ENCODE peak calls at places on chromosomes 16 and 17, in four cellular contexts. One of them, this sample, is unnamed.

GRCh38 chr16:21265104-21265825 is 12.8 kb downstream of the CRYM start:
- DNase-seq in amygdala: no peak
- DNase-seq in activated CD8-positive, alpha-beta memory T cell treated with anti-CD3 and anti-CD28 coated beads, Interleukin-2, amount 50 U/mL, for 48 hours: no peak
- DNase-seq in dermis microvascular lymphatic vessel endothelial cell: no peak
- DNase-seq in this sample: peak; percentile 20

GRCh38 chr16:23905027-23905426 is 69.2 kb downstream of the PRKCB start:
- DNase-seq in amygdala: no peak
- DNase-seq in activated CD8-positive, alpha-beta memory T cell treated with anti-CD3 and anti-CD28 coated beads, Interleukin-2, amount 50 U/mL, for 48 hours: no peak
- DNase-seq in dermis microvascular lymphatic vessel endothelial cell: no peak
- DNase-seq in this sample: peak; percentile 32

GRCh38 chr17:68101992-68102758 is 66.6 kb downstream of the KPNA2 start:
- DNase-seq in amygdala: peak; percentile 38
- DNase-seq in activated CD8-positive, alpha-beta memory T cell treated with anti-CD3 and anti-CD28 coated beads, Interleukin-2, amount 50 U/mL, for 48 hours: peak; percentile 61
- DNase-seq in dermis microvascular lymphatic vessel endothelial cell: no peak
- DNase-seq in this sample: no peak

GRCh38 chr16:84465154-84465553 is 39.3 kb downstream of the MEAK7 start:
- DNase-seq in amygdala: no peak
- DNase-seq in activated CD8-positive, alpha-beta memory T cell treated with anti-CD3 and anti-CD28 coated beads, Interleukin-2, amount 50 U/mL, for 48 hours: peak; percentile 18
- DNase-seq in dermis microvascular lymphatic vessel endothelial cell: no peak
- DNase-seq in this sample: no peak

GRCh38 chr16:15502041-15502725 is 67.8 kb downstream of the BMERB1 start:
- DNase-seq in amygdala: no peak
- DNase-seq in activated CD8-positive, alpha-beta memory T cell treated with anti-CD3 and anti-CD28 coated beads, Interleukin-2, amount 50 U/mL, for 48 hours: no peak
- DNase-seq in dermis microvascular lymphatic vessel endothelial cell: peak; percentile 50
- DNase-seq in this sample: no peak

GRCh38 chr17:49223168-49223516 is 7.4 kb downstream of the PHOSPHO1 start:
- DNase-seq in amygdala: no peak
- DNase-seq in activated CD8-positive, alpha-beta memory T cell treated with anti-CD3 and anti-CD28 coated beads, Interleukin-2, amount 50 U/mL, for 48 hours: no peak
- DNase-seq in dermis microvascular lymphatic vessel endothelial cell: no peak
- DNase-seq in this sample: no peak

GRCh38 chr17:40139566-40140058 is 725 bp upstream of the CASC3 start:
- DNase-seq in amygdala: no peak
- DNase-seq in activated CD8-positive, alpha-beta memory T cell treated with anti-CD3 and anti-CD28 coated beads, Interleukin-2, amount 50 U/mL, for 48 hours: peak; percentile 59
- DNase-seq in dermis microvascular lymphatic vessel endothelial cell: no peak
- DNase-seq in this sample: no peak

GRCh38 chr16:88809068-88809675 is 2.6 kb downstream of the APRT start:
- DNase-seq in amygdala: no peak
- DNase-seq in activated CD8-positive, alpha-beta memory T cell treated with anti-CD3 and anti-CD28 coated beads, Interleukin-2, amount 50 U/mL, for 48 hours: no peak
- DNase-seq in dermis microvascular lymphatic vessel endothelial cell: no peak
- DNase-seq in this sample: no peak

GRCh38 chr17:79997004-79997673 is 38.5 kb downstream of the TBC1D16 start:
- DNase-seq in amygdala: no peak
- DNase-seq in activated CD8-positive, alpha-beta memory T cell treated with anti-CD3 and anti-CD28 coated beads, Interleukin-2, amount 50 U/mL, for 48 hours: peak; percentile 78
- DNase-seq in dermis microvascular lymphatic vessel endothelial cell: peak; percentile 84
- DNase-seq in this sample: no peak

GRCh38 chr17:70552230-70552981 is 383.1 kb downstream of the KCNJ2 start:
- DNase-seq in amygdala: no peak
- DNase-seq in activated CD8-positive, alpha-beta memory T cell treated with anti-CD3 and anti-CD28 coated beads, Interleukin-2, amount 50 U/mL, for 48 hours: no peak
- DNase-seq in dermis microvascular lymphatic vessel endothelial cell: peak; percentile 22
- DNase-seq in this sample: no peak

GRCh38 chr17:29956225-29956624 is 14.8 kb downstream of the EFCAB5 start:
- DNase-seq in amygdala: no peak
- DNase-seq in activated CD8-positive, alpha-beta memory T cell treated with anti-CD3 and anti-CD28 coated beads, Interleukin-2, amount 50 U/mL, for 48 hours: no peak
- DNase-seq in dermis microvascular lymphatic vessel endothelial cell: no peak
- DNase-seq in this sample: no peak

GRCh38 chr16:65667013-65667578 is 545.2 kb upstream of the CDH11 start:
- DNase-seq in amygdala: no peak
- DNase-seq in activated CD8-positive, alpha-beta memory T cell treated with anti-CD3 and anti-CD28 coated beads, Interleukin-2, amount 50 U/mL, for 48 hours: no peak
- DNase-seq in dermis microvascular lymphatic vessel endothelial cell: no peak
- DNase-seq in this sample: no peak

GRCh38 chr16:53664724-53665345 is 38.8 kb downstream of the RPGRIP1L start:
- DNase-seq in amygdala: no peak
- DNase-seq in activated CD8-positive, alpha-beta memory T cell treated with anti-CD3 and anti-CD28 coated beads, Interleukin-2, amount 50 U/mL, for 48 hours: no peak
- DNase-seq in dermis microvascular lymphatic vessel endothelial cell: no peak
- DNase-seq in this sample: no peak

GRCh38 chr16:87227651-87228015 is 89.6 kb downstream of the C16orf95 start:
- DNase-seq in amygdala: peak; percentile 14
- DNase-seq in activated CD8-positive, alpha-beta memory T cell treated with anti-CD3 and anti-CD28 coated beads, Interleukin-2, amount 50 U/mL, for 48 hours: no peak
- DNase-seq in dermis microvascular lymphatic vessel endothelial cell: no peak
- DNase-seq in this sample: no peak

GRCh38 chr17:30958187-30958586 is 12.7 kb upstream of the RNF135 start:
- DNase-seq in amygdala: no peak
- DNase-seq in activated CD8-positive, alpha-beta memory T cell treated with anti-CD3 and anti-CD28 coated beads, Interleukin-2, amount 50 U/mL, for 48 hours: peak; percentile 8
- DNase-seq in dermis microvascular lymphatic vessel endothelial cell: no peak
- DNase-seq in this sample: no peak

GRCh38 chr17:8044819-8045810 is 6.3 kb downstream of the ALOX15B start:
- DNase-seq in amygdala: no peak
- DNase-seq in activated CD8-positive, alpha-beta memory T cell treated with anti-CD3 and anti-CD28 coated beads, Interleukin-2, amount 50 U/mL, for 48 hours: no peak
- DNase-seq in dermis microvascular lymphatic vessel endothelial cell: no peak
- DNase-seq in this sample: no peak

GRCh38 chr16:51051671-51052070 is 99.4 kb downstream of the SALL1 start:
- DNase-seq in amygdala: no peak
- DNase-seq in activated CD8-positive, alpha-beta memory T cell treated with anti-CD3 and anti-CD28 coated beads, Interleukin-2, amount 50 U/mL, for 48 hours: no peak
- DNase-seq in dermis microvascular lymphatic vessel endothelial cell: no peak
- DNase-seq in this sample: no peak

GRCh38 chr17:16354585-16354984 is 1.3 kb upstream of the CENPV start:
- DNase-seq in amygdala: no peak
- DNase-seq in activated CD8-positive, alpha-beta memory T cell treated with anti-CD3 and anti-CD28 coated beads, Interleukin-2, amount 50 U/mL, for 48 hours: no peak
- DNase-seq in dermis microvascular lymphatic vessel endothelial cell: no peak
- DNase-seq in this sample: no peak

GRCh38 chr17:9668532-9668931 is 23.2 kb downstream of the USP43 start:
- DNase-seq in amygdala: no peak
- DNase-seq in activated CD8-positive, alpha-beta memory T cell treated with anti-CD3 and anti-CD28 coated beads, Interleukin-2, amount 50 U/mL, for 48 hours: peak; percentile 10
- DNase-seq in dermis microvascular lymphatic vessel endothelial cell: no peak
- DNase-seq in this sample: no peak

This sample was measured in occipital lobe.